ENCODE peak calls at places on chromosomes 4 and X, in eight cellular contexts. One of them, this sample, is unnamed.
A peak's percentile ranks its signal among the peaks of the same experiment; 100 is the strongest.

GRCh38 chrX:148593987-148594386 is 93.6 kb downstream of the AFF2 start:
- DNase-seq in Peyer's patch: no peak
- DNase-seq in lower lobe of right lung: no peak
- DNase-seq in effector memory CD4-positive, alpha-beta T cell: no peak
- DNase-seq in GM23248: no peak
- DNase-seq in sigmoid colon: no peak
- DNase-seq in K562: no peak
- DNase-seq in testis: no peak
- DNase-seq in this sample: no peak

GRCh38 chrX:39475372-39475771 is 622.4 kb downstream of the BCOR start:
- DNase-seq in Peyer's patch: no peak
- DNase-seq in testis: no peak
- DNase-seq in sigmoid colon: no peak
- DNase-seq in lower lobe of right lung: no peak
- DNase-seq in GM23248: no peak
- DNase-seq in effector memory CD4-positive, alpha-beta T cell: no peak
- DNase-seq in K562: peak; percentile 22
- DNase-seq in this sample: no peak

GRCh38 chr4:26020896-26021295 is 106.9 kb downstream of the SMIM20 start:
- DNase-seq in Peyer's patch: no peak
- DNase-seq in lower lobe of right lung: no peak
- DNase-seq in GM23248: peak; percentile 70
- DNase-seq in effector memory CD4-positive, alpha-beta T cell: no peak
- DNase-seq in K562: no peak
- DNase-seq in testis: no peak
- DNase-seq in sigmoid colon: no peak
- DNase-seq in this sample: no peak

GRCh38 chr4:89300490-89300889 is 7.1 kb downstream of the GPRIN3 start:
- DNase-seq in Peyer's patch: no peak
- DNase-seq in GM23248: no peak
- DNase-seq in effector memory CD4-positive, alpha-beta T cell: no peak
- DNase-seq in sigmoid colon: no peak
- DNase-seq in lower lobe of right lung: no peak
- DNase-seq in K562: no peak
- DNase-seq in testis: no peak
- DNase-seq in this sample: no peak

GRCh38 chrX:72114306-72114705 is 17.4 kb downstream of the RTL5 start:
- DNase-seq in GM23248: no peak
- DNase-seq in lower lobe of right lung: no peak
- DNase-seq in Peyer's patch: no peak
- DNase-seq in effector memory CD4-positive, alpha-beta T cell: no peak
- DNase-seq in sigmoid colon: no peak
- DNase-seq in K562: no peak
- DNase-seq in testis: no peak
- DNase-seq in this sample: no peak

GRCh38 chr4:141807501-141807900 is 171.1 kb downstream of the IL15 start:
- DNase-seq in K562: no peak
- DNase-seq in sigmoid colon: no peak
- DNase-seq in Peyer's patch: no peak
- DNase-seq in GM23248: peak; percentile 24
- DNase-seq in lower lobe of right lung: no peak
- DNase-seq in testis: no peak
- DNase-seq in effector memory CD4-positive, alpha-beta T cell: no peak
- DNase-seq in this sample: no peak

GRCh38 chr4:124879195-124879594 is 166.7 kb upstream of the ANKRD50 start:
- DNase-seq in testis: no peak
- DNase-seq in Peyer's patch: no peak
- DNase-seq in GM23248: no peak
- DNase-seq in effector memory CD4-positive, alpha-beta T cell: no peak
- DNase-seq in sigmoid colon: no peak
- DNase-seq in lower lobe of right lung: no peak
- DNase-seq in K562: no peak
- DNase-seq in this sample: no peak

GRCh38 chr4:159600102-159600501 is 497.2 kb downstream of the RAPGEF2 start:
- DNase-seq in lower lobe of right lung: no peak
- DNase-seq in effector memory CD4-positive, alpha-beta T cell: no peak
- DNase-seq in sigmoid colon: no peak
- DNase-seq in K562: no peak
- DNase-seq in GM23248: no peak
- DNase-seq in testis: no peak
- DNase-seq in Peyer's patch: no peak
- DNase-seq in this sample: no peak

GRCh38 chrX:70480660-70481018 is 36.0 kb downstream of the DLG3 start:
- DNase-seq in testis: peak; percentile 43
- DNase-seq in Peyer's patch: no peak
- DNase-seq in GM23248: no peak
- DNase-seq in lower lobe of right lung: no peak
- DNase-seq in sigmoid colon: no peak
- DNase-seq in K562: no peak
- DNase-seq in effector memory CD4-positive, alpha-beta T cell: no peak
- DNase-seq in this sample: peak; percentile 35

GRCh38 chrX:103817502-103817901 is 14.6 kb downstream of the RAB9B start:
- DNase-seq in sigmoid colon: no peak
- DNase-seq in lower lobe of right lung: no peak
- DNase-seq in testis: no peak
- DNase-seq in K562: peak; percentile 64
- DNase-seq in Peyer's patch: no peak
- DNase-seq in effector memory CD4-positive, alpha-beta T cell: no peak
- DNase-seq in GM23248: peak; percentile 24
- DNase-seq in this sample: no peak

GRCh38 chrX:49106296-49106695 is 17.2 kb downstream of the GPKOW start:
- DNase-seq in Peyer's patch: no peak
- DNase-seq in K562: no peak
- DNase-seq in sigmoid colon: no peak
- DNase-seq in testis: no peak
- DNase-seq in effector memory CD4-positive, alpha-beta T cell: no peak
- DNase-seq in lower lobe of right lung: no peak
- DNase-seq in GM23248: no peak
- DNase-seq in this sample: no peak

GRCh38 chrX:49270249-49270921 is 792 bp downstream of the PPP1R3F start:
- DNase-seq in K562: no peak
- DNase-seq in GM23248: peak; percentile 19
- DNase-seq in lower lobe of right lung: no peak
- DNase-seq in testis: no peak
- DNase-seq in sigmoid colon: no peak
- DNase-seq in Peyer's patch: no peak
- DNase-seq in effector memory CD4-positive, alpha-beta T cell: no peak
- DNase-seq in this sample: no peak

GRCh38 chrX:80513620-80514019 is 93.4 kb downstream of the TENT5D start:
- DNase-seq in K562: peak; percentile 20
- DNase-seq in lower lobe of right lung: no peak
- DNase-seq in GM23248: no peak
- DNase-seq in sigmoid colon: no peak
- DNase-seq in testis: no peak
- DNase-seq in Peyer's patch: no peak
- DNase-seq in effector memory CD4-positive, alpha-beta T cell: no peak
- DNase-seq in this sample: no peak

GRCh38 chr4:6825403-6825802 is 42.9 kb downstream of the KIAA0232 start:
- DNase-seq in Peyer's patch: no peak
- DNase-seq in testis: no peak
- DNase-seq in K562: no peak
- DNase-seq in sigmoid colon: no peak
- DNase-seq in GM23248: no peak
- DNase-seq in effector memory CD4-positive, alpha-beta T cell: no peak
- DNase-seq in lower lobe of right lung: no peak
- DNase-seq in this sample: no peak
- H3K36me3 ChIP-seq in Peyer's patch: no peaks in the 10 kb centered on the region
- H3K36me3 ChIP-seq in testis: no peaks in the 10 kb centered on the region
- H3K36me3 ChIP-seq in K562: peaks cover 60% of the 10 kb centered on the region
- H3K36me3 ChIP-seq in sigmoid colon: peaks cover 5% of the 10 kb centered on the region
- H3K36me3 ChIP-seq in GM23248: peaks cover 9% of the 10 kb centered on the region
- H3K36me3 ChIP-seq in effector memory CD4-positive, alpha-beta T cell: peaks cover 22% of the 10 kb centered on the region
- H3K36me3 ChIP-seq in lower lobe of right lung: peaks cover 46% of the 10 kb centered on the region
- H3K36me3 ChIP-seq in this sample: peaks cover 37% of the 10 kb centered on the region

DNA sequence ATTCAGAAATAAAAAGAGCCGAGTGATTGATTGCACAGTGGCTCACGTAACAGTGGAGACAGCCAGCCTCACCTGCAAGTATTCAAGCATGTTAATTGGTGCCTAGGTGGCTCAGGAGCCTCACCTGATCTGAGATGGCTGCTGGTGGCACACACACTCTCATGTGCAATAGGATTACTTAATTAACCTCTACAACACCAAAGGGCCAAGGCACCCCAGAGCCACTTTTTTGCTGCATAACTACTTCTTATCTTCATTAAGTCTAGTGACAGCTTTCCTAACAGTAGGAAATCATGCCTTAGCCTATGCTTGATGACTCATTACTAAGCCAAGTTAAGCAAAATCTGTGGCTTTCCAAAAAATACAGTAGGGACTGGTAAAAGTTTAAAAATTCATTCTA is 117.3 kb upstream of the NOCT start:
- DNase-seq in effector memory CD4-positive, alpha-beta T cell: no peak
- DNase-seq in K562: no peak
- DNase-seq in sigmoid colon: no peak
- DNase-seq in testis: no peak
- DNase-seq in Peyer's patch: no peak
- DNase-seq in GM23248: peak; percentile 75
- DNase-seq in lower lobe of right lung: no peak
- DNase-seq in this sample: no peak
- H3K4me3 ChIP-seq in effector memory CD4-positive, alpha-beta T cell: no peak overlapping the region
- H3K4me3 ChIP-seq in K562: no peak overlapping the region
- H3K4me3 ChIP-seq in sigmoid colon: no peak overlapping the region
- H3K4me3 ChIP-seq in testis: no peak overlapping the region
- H3K4me3 ChIP-seq in Peyer's patch: no peak overlapping the region
- H3K4me3 ChIP-seq in GM23248: peak overlapping the region; percentile 51
- H3K4me3 ChIP-seq in lower lobe of right lung: no peak overlapping the region
- H3K4me3 ChIP-seq in this sample: no peak overlapping the region

GRCh38 chrX:30794497-30794896 is 94.6 kb downstream of the TAB3 start:
- DNase-seq in testis: no peak
- DNase-seq in effector memory CD4-positive, alpha-beta T cell: no peak
- DNase-seq in GM23248: no peak
- DNase-seq in lower lobe of right lung: no peak
- DNase-seq in sigmoid colon: no peak
- DNase-seq in K562: no peak
- DNase-seq in Peyer's patch: no peak
- DNase-seq in this sample: no peak

GRCh38 chrX:30793767-30794103 is 95.3 kb downstream of the TAB3 start:
- DNase-seq in K562: no peak
- DNase-seq in Peyer's patch: no peak
- DNase-seq in GM23248: no peak
- DNase-seq in effector memory CD4-positive, alpha-beta T cell: no peak
- DNase-seq in sigmoid colon: peak; percentile 43
- DNase-seq in lower lobe of right lung: no peak
- DNase-seq in testis: no peak
- DNase-seq in this sample: no peak

GRCh38 chrX:30798810-30799209 is 90.2 kb downstream of the TAB3 start:
- DNase-seq in sigmoid colon: no peak
- DNase-seq in K562: no peak
- DNase-seq in Peyer's patch: no peak
- DNase-seq in testis: no peak
- DNase-seq in effector memory CD4-positive, alpha-beta T cell: no peak
- DNase-seq in GM23248: no peak
- DNase-seq in lower lobe of right lung: no peak
- DNase-seq in this sample: no peak

GRCh38 chrX:30793075-30793766 is 95.8 kb downstream of the TAB3 start:
- DNase-seq in sigmoid colon: peak; percentile 26
- DNase-seq in lower lobe of right lung: no peak
- DNase-seq in K562: no peak
- DNase-seq in GM23248: no peak
- DNase-seq in testis: no peak
- DNase-seq in effector memory CD4-positive, alpha-beta T cell: no peak
- DNase-seq in Peyer's patch: no peak
- DNase-seq in this sample: no peak

GRCh38 chrX:30795981-30796958 is 92.8 kb downstream of the TAB3 start:
- DNase-seq in Peyer's patch: no peak
- DNase-seq in lower lobe of right lung: no peak
- DNase-seq in effector memory CD4-positive, alpha-beta T cell: no peak
- DNase-seq in testis: no peak
- DNase-seq in K562: no peak
- DNase-seq in GM23248: no peak
- DNase-seq in sigmoid colon: no peak
- DNase-seq in this sample: no peak
- H3K4me1 ChIP-seq in Peyer's patch: no peaks in the 10 kb centered on the region
- H3K4me1 ChIP-seq in lower lobe of right lung: no peaks in the 10 kb centered on the region
- H3K4me1 ChIP-seq in effector memory CD4-positive, alpha-beta T cell: no peaks in the 10 kb centered on the region
- H3K4me1 ChIP-seq in testis: no peaks in the 10 kb centered on the region
- H3K4me1 ChIP-seq in K562: no peaks in the 10 kb centered on the region
- H3K4me1 ChIP-seq in GM23248: no peaks in the 10 kb centered on the region
- H3K4me1 ChIP-seq in sigmoid colon: no peaks in the 10 kb centered on the region
- H3K4me1 ChIP-seq in this sample: no peaks in the 10 kb centered on the region

GRCh38 chr4:185382754-185383153 is 13.0 kb downstream of the LRP2BP start:
- DNase-seq in sigmoid colon: no peak
- DNase-seq in Peyer's patch: no peak
- DNase-seq in GM23248: no peak
- DNase-seq in lower lobe of right lung: no peak
- DNase-seq in effector memory CD4-positive, alpha-beta T cell: no peak
- DNase-seq in testis: no peak
- DNase-seq in K562: no peak
- DNase-seq in this sample: no peak
- H3K36me3 ChIP-seq in sigmoid colon: no peaks in the 10 kb centered on the region
- H3K36me3 ChIP-seq in Peyer's patch: no peaks in the 10 kb centered on the region
- H3K36me3 ChIP-seq in GM23248: peaks cover 7% of the 10 kb centered on the region
- H3K36me3 ChIP-seq in lower lobe of right lung: no peaks in the 10 kb centered on the region
- H3K36me3 ChIP-seq in effector memory CD4-positive, alpha-beta T cell: no peaks in the 10 kb centered on the region
- H3K36me3 ChIP-seq in testis: no peaks in the 10 kb centered on the region
- H3K36me3 ChIP-seq in K562: no peaks in the 10 kb centered on the region
- H3K36me3 ChIP-seq in this sample: no peaks in the 10 kb centered on the region

DNA sequence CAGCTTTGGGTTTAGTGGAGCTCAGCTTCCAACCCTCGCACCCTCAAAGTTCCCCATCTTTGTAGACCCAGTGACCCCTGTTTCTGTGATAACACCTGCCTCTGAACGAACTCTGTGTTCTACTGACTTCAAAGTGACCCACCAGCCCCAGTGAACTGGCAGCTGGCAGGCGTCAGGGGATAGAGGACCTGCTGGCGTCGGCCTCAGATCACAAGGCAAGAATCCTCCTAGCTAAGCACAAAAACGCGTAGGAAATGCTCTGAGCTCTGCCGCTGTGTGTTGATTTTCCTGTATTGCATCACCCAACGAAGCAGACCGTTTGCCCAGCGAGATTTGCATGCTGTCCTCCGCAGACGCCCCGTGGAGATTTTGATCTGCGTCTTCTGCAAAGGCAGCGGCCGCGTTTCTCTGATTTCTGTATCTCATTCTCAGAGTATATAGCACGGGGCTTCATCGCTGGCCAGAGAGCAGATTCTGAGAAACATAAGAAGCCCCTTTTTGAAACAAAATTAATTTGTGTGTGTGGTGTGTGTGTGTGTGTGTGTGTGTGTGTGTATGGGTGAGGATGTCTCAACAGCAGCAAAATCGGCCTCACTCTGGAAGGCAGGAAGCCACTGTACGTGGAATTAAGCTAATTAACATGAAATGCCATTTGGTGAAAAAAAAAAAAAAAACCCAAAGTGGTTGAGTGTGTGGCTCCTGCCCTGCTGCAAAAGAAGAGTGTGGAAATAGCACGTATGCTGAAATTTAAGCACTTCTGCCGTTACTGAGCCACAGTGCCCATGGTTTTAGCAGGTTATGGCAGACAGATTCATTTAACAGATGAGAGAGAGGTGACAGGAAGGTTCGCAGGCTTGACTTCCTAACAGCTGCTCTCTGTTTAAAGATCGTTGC is 29.2 kb upstream of the ASMTL start:
- DNase-seq in K562: peak; percentile 74
- DNase-seq in lower lobe of right lung: peak; percentile 75
- DNase-seq in sigmoid colon: peak; percentile 78
- DNase-seq in Peyer's patch: peak; percentile 49
- DNase-seq in GM23248: peak; percentile 82
- DNase-seq in effector memory CD4-positive, alpha-beta T cell: peak; percentile 59
- DNase-seq in testis: peak; percentile 64
- DNase-seq in this sample: peak; percentile 43
- H3K4me3 ChIP-seq in K562: no peak overlapping the region
- H3K4me3 ChIP-seq in lower lobe of right lung: peak overlapping the region; percentile 25
- H3K4me3 ChIP-seq in sigmoid colon: no peak overlapping the region
- H3K4me3 ChIP-seq in Peyer's patch: peak overlapping the region; percentile 20
- H3K4me3 ChIP-seq in GM23248: peak overlapping the region; percentile 57
- H3K4me3 ChIP-seq in effector memory CD4-positive, alpha-beta T cell: peak overlapping the region; percentile 22
- H3K4me3 ChIP-seq in testis: no peak overlapping the region
- H3K4me3 ChIP-seq in this sample: peak overlapping the region; percentile 32